ENCODE peak calls at places on chromosomes 5 and 9, in eight cellular contexts. B, D, J, Q, H, S, L and P are unnamed samples.

GRCh38 chr9:95505676-95506437 is 10.9 kb downstream of the PTCH1 start:
- DNase-seq in B (peak; percentile 80), D (peak; percentile 72), J (peak; percentile 85), Q (no peak), H (no peak), S (peak; percentile 63), L (no peak), P (no peak)

GRCh38 chr9:123640792-123641222 is 284.8 kb downstream of the CRB2 start:
- DNase-seq in B (no peak), D (no peak), J (no peak), Q (no peak), H (no peak), S (no peak), L (no peak), P (no peak)

GRCh38 chr9:131982102-131982501 is 97.6 kb downstream of the MED27 start:
- DNase-seq in B (no peak), D (no peak), J (no peak), Q (no peak), H (no peak), S (no peak), L (no peak), P (no peak)

GRCh38 chr5:42595597-42595996 is 161.0 kb upstream of the CCDC152 start:
- DNase-seq in B (no peak), D (no peak), J (no peak), Q (no peak), H (no peak), S (no peak), L (no peak), P (no peak)

GRCh38 chr9:123749580-123750202 is 180.2 kb downstream of the DENND1A start:
- DNase-seq in B (no peak), D (no peak), J (no peak), Q (no peak), H (peak; percentile 19), S (peak; percentile 20), L (no peak), P (no peak)

GRCh38 chr9:114968710-114969109 is 38.3 kb upstream of the TNFSF8 start:
- DNase-seq in B (no peak), D (no peak), J (peak; percentile 12), Q (no peak), H (no peak), S (peak; percentile 17), L (no peak), P (no peak)

GRCh38 chr5:82107277-82107676 is 135.5 kb downstream of the ATG10 start:
- DNase-seq in B (no peak), D (no peak), J (peak; percentile 24), Q (no peak), H (no peak), S (peak; percentile 19), L (no peak), P (no peak)

GRCh38 chr9:116282598-116282997 is 129.0 kb downstream of the PAPPA start:
- DNase-seq in B (no peak), D (no peak), J (no peak), Q (no peak), H (no peak), S (no peak), L (no peak), P (no peak)

GRCh38 chr5:14054965-14055963 is 87.9 kb upstream of the TRIO start:
- DNase-seq in B (no peak), D (no peak), J (no peak), Q (no peak), H (no peak), S (peak; percentile 81), L (no peak), P (no peak)

GRCh38 chr9:16530669-16531461 is 339.6 kb downstream of the BNC2 start:
- DNase-seq in B (peak; percentile 88), D (no peak), J (peak; percentile 22), Q (no peak), H (no peak), S (peak; percentile 61), L (no peak), P (no peak)

GRCh38 chr9:125525846-125526619 is 181.0 kb downstream of the MAPKAP1 start:
- DNase-seq in B (no peak), D (no peak), J (no peak), Q (no peak), H (no peak), S (peak; percentile 89), L (no peak), P (no peak)

GRCh38 chr5:120096413-120096812 is 367.7 kb upstream of the PRR16 start:
- DNase-seq in B (no peak), D (no peak), J (no peak), Q (no peak), H (no peak), S (peak; percentile 64), L (no peak), P (no peak)

GRCh38 chr9:89223398-89223977 is 44.9 kb upstream of the SHC3 start:
- DNase-seq in B (no peak), D (no peak), J (no peak), Q (no peak), H (no peak), S (no peak), L (no peak), P (no peak)

GRCh38 chr9:75739884-75740611 is 150.4 kb upstream of the PCSK5 start:
- DNase-seq in B (peak; percentile 69), D (no peak), J (no peak), Q (no peak), H (no peak), S (no peak), L (no peak), P (no peak)

GRCh38 chr9:133561976-133562554 is 27.6 kb downstream of the ADAMTSL2 start:
- DNase-seq in B (no peak), D (no peak), J (no peak), Q (no peak), H (no peak), S (no peak), L (peak; percentile 35), P (no peak)

GRCh38 chr5:72523960-72524582 is 16.9 kb upstream of the ZNF366 start:
- DNase-seq in B (no peak), D (no peak), J (peak; percentile 68), Q (no peak), H (no peak), S (peak; percentile 88), L (no peak), P (no peak)

GRCh38 chr5:168624850-168625357 is 45.7 kb upstream of the PANK3 start:
- DNase-seq in B (no peak), D (no peak), J (no peak), Q (no peak), H (no peak), S (no peak), L (no peak), P (no peak)

GRCh38 chr9:98104445-98104881 is 14.6 kb downstream of the TRIM14 start:
- DNase-seq in B (no peak), D (no peak), J (no peak), Q (no peak), H (peak; percentile 39), S (no peak), L (no peak), P (no peak)

GRCh38 chr9:77521091-77521490 is 127.0 kb downstream of the GNA14 start:
- DNase-seq in B (peak; percentile 74), D (peak; percentile 63), J (no peak), Q (no peak), H (no peak), S (no peak), L (no peak), P (no peak)

GRCh38 chr5:54301215-54301614 is 9.2 kb downstream of the ARL15 start:
- DNase-seq in B (no peak), D (no peak), J (no peak), Q (no peak), H (no peak), S (peak; percentile 10), L (no peak), P (no peak)

GRCh38 chr5:173320259-173320658 is 8.0 kb downstream of the STC2 start:
- DNase-seq in B (peak; percentile 84), D (peak; percentile 70), J (peak; percentile 68), Q (peak; percentile 76), H (no peak), S (no peak), L (no peak), P (no peak)

GRCh38 chr5:80299601-80300000 is 20.2 kb upstream of the SPZ1 start:
- DNase-seq in B (no peak), D (no peak), J (no peak), Q (no peak), H (no peak), S (no peak), L (no peak), P (no peak)

GRCh38 chr5:174177531-174177930 is 132.0 kb downstream of the NSG2 start:
- DNase-seq in B (no peak), D (no peak), J (no peak), Q (peak; percentile 57), H (no peak), S (no peak), L (no peak), P (no peak)

GRCh38 chr5:132714456-132715307 is 22.7 kb downstream of the KIF3A start:
- DNase-seq in B (no peak), D (no peak), J (no peak), Q (no peak), H (no peak), S (peak; percentile 15), L (no peak), P (no peak)

GRCh38 chr5:78548216-78548615 is 100.4 kb downstream of the LHFPL2 start:
- DNase-seq in B (no peak), D (no peak), J (no peak), Q (no peak), H (no peak), S (no peak), L (no peak), P (no peak)
- H3K27ac ChIP-seq in B (peak overlapping the region; percentile 65), D (peak overlapping the region; percentile 41), J (peak overlapping the region; percentile 51), Q (peak overlapping the region; percentile 71), H (peak overlapping the region; percentile 11), S (peak overlapping the region; percentile 86), L (peak overlapping the region; percentile 93), P (peak overlapping the region; percentile 91)

GRCh38 chr5:9387879-9388278 is 158.0 kb downstream of the SEMA5A start:
- DNase-seq in B (no peak), D (no peak), J (peak; percentile 28), Q (no peak), H (no peak), S (peak; percentile 13), L (no peak), P (no peak)
- TF ChIP-seq CTCF in B (no peak), D (no peak), J (peak; percentile 40), Q (no peak), H (no peak), S (peak; percentile 8), L (no peak), P (no peak)

GRCh38 chr9:126528111-126528510 is 85.6 kb upstream of the LMX1B start:
- DNase-seq in B (no peak), D (no peak), J (no peak), Q (no peak), H (no peak), S (no peak), L (no peak), P (no peak)
- H3K4me3 ChIP-seq in B (no peak overlapping the region), D (no peak overlapping the region), J (no peak overlapping the region), Q (no peak overlapping the region), H (no peak overlapping the region), S (no peak overlapping the region), L (no peak overlapping the region), P (no peak overlapping the region)

GRCh38 chr9:2985343-2985742 is 141.4 kb upstream of the PUM3 start:
- DNase-seq in B (no peak), D (peak; percentile 38), J (no peak), Q (no peak), H (no peak), S (no peak), L (no peak), P (no peak)
- H3K27ac ChIP-seq in B (no peak overlapping the region), D (no peak overlapping the region), J (no peak overlapping the region), Q (no peak overlapping the region), H (no peak overlapping the region), S (no peak overlapping the region), L (no peak overlapping the region), P (no peak overlapping the region)